ENCODE peak calls at places on chromosomes 13 and 19, in ten cellular contexts. One of them, this sample, is unnamed.

GRCh38 chr19:44998025-44998424 is 3.2 kb upstream of the RELB start:
- DNase-seq in activated CD4-positive, alpha-beta memory T cell treated with anti-CD3 and anti-CD28 coated beads, Interleukin-2, amount 10 ng/mL, durations not matched to agents 7 days and 5 days: no peak
- DNase-seq in HuH-7: no peak
- DNase-seq in nephron progenitor cell: no peak
- DNase-seq in pancreas: no peak
- DNase-seq in AG09309: no peak
- DNase-seq in activated CD8-positive, alpha-beta memory T cell treated with anti-CD3 and anti-CD28 coated beads for 48 hours: no peak
- DNase-seq in activated gamma-delta T cell treated with anti-CD3 and anti-CD28 coated beads, Interleukin-2, amount 50 U/mL, for 16 hours: no peak
- DNase-seq in NCI-H460: no peak
- DNase-seq in endothelial cell: no peak
- DNase-seq in this sample: no peak

GRCh38 chr13:77714119-77714755 is 16.8 kb downstream of the SLAIN1 start:
- DNase-seq in pancreas: no peak
- DNase-seq in nephron progenitor cell: no peak
- DNase-seq in activated CD8-positive, alpha-beta memory T cell treated with anti-CD3 and anti-CD28 coated beads for 48 hours: no peak
- DNase-seq in activated gamma-delta T cell treated with anti-CD3 and anti-CD28 coated beads, Interleukin-2, amount 50 U/mL, for 16 hours: no peak
- DNase-seq in NCI-H460: no peak
- DNase-seq in HuH-7: no peak
- DNase-seq in AG09309: no peak
- DNase-seq in endothelial cell: no peak
- DNase-seq in activated CD4-positive, alpha-beta memory T cell treated with anti-CD3 and anti-CD28 coated beads, Interleukin-2, amount 10 ng/mL, durations not matched to agents 7 days and 5 days: no peak
- DNase-seq in this sample: no peak

GRCh38 chr19:991174-991931 is 7.2 kb downstream of the WDR18 start:
- DNase-seq in nephron progenitor cell: peak
- DNase-seq in activated gamma-delta T cell treated with anti-CD3 and anti-CD28 coated beads, Interleukin-2, amount 50 U/mL, for 16 hours: peak
- DNase-seq in endothelial cell: peak
- DNase-seq in NCI-H460: peak
- DNase-seq in AG09309: no peak
- DNase-seq in activated CD4-positive, alpha-beta memory T cell treated with anti-CD3 and anti-CD28 coated beads, Interleukin-2, amount 10 ng/mL, durations not matched to agents 7 days and 5 days: peak
- DNase-seq in activated CD8-positive, alpha-beta memory T cell treated with anti-CD3 and anti-CD28 coated beads for 48 hours: peak
- DNase-seq in pancreas: no peak
- DNase-seq in HuH-7: no peak
- DNase-seq in this sample: peak

GRCh38 chr13:21657538-21657937 is 13.3 kb upstream of the FGF9 start:
- DNase-seq in NCI-H460: no peak
- DNase-seq in activated CD4-positive, alpha-beta memory T cell treated with anti-CD3 and anti-CD28 coated beads, Interleukin-2, amount 10 ng/mL, durations not matched to agents 7 days and 5 days: no peak
- DNase-seq in nephron progenitor cell: no peak
- DNase-seq in endothelial cell: no peak
- DNase-seq in HuH-7: no peak
- DNase-seq in pancreas: no peak
- DNase-seq in activated CD8-positive, alpha-beta memory T cell treated with anti-CD3 and anti-CD28 coated beads for 48 hours: no peak
- DNase-seq in AG09309: no peak
- DNase-seq in activated gamma-delta T cell treated with anti-CD3 and anti-CD28 coated beads, Interleukin-2, amount 50 U/mL, for 16 hours: no peak
- DNase-seq in this sample: no peak

GRCh38 chr13:75250526-75251183 is 231.3 kb downstream of the TBC1D4 start:
- DNase-seq in nephron progenitor cell: no peak
- DNase-seq in AG09309: no peak
- DNase-seq in HuH-7: no peak
- DNase-seq in NCI-H460: no peak
- DNase-seq in activated gamma-delta T cell treated with anti-CD3 and anti-CD28 coated beads, Interleukin-2, amount 50 U/mL, for 16 hours: no peak
- DNase-seq in pancreas: no peak
- DNase-seq in activated CD4-positive, alpha-beta memory T cell treated with anti-CD3 and anti-CD28 coated beads, Interleukin-2, amount 10 ng/mL, durations not matched to agents 7 days and 5 days: no peak
- DNase-seq in activated CD8-positive, alpha-beta memory T cell treated with anti-CD3 and anti-CD28 coated beads for 48 hours: no peak
- DNase-seq in endothelial cell: no peak
- DNase-seq in this sample: no peak

GRCh38 chr13:30026093-30026492 is 175.7 kb upstream of the UBL3 start:
- DNase-seq in HuH-7: no peak
- DNase-seq in activated CD4-positive, alpha-beta memory T cell treated with anti-CD3 and anti-CD28 coated beads, Interleukin-2, amount 10 ng/mL, durations not matched to agents 7 days and 5 days: no peak
- DNase-seq in activated gamma-delta T cell treated with anti-CD3 and anti-CD28 coated beads, Interleukin-2, amount 50 U/mL, for 16 hours: no peak
- DNase-seq in nephron progenitor cell: no peak
- DNase-seq in pancreas: no peak
- DNase-seq in endothelial cell: no peak
- DNase-seq in AG09309: peak
- DNase-seq in NCI-H460: no peak
- DNase-seq in activated CD8-positive, alpha-beta memory T cell treated with anti-CD3 and anti-CD28 coated beads for 48 hours: no peak
- DNase-seq in this sample: no peak

GRCh38 chr19:16514383-16515019 is 18.3 kb downstream of the C19orf44 start:
- DNase-seq in pancreas: no peak
- DNase-seq in activated gamma-delta T cell treated with anti-CD3 and anti-CD28 coated beads, Interleukin-2, amount 50 U/mL, for 16 hours: no peak
- DNase-seq in activated CD8-positive, alpha-beta memory T cell treated with anti-CD3 and anti-CD28 coated beads for 48 hours: no peak
- DNase-seq in NCI-H460: no peak
- DNase-seq in endothelial cell: no peak
- DNase-seq in nephron progenitor cell: no peak
- DNase-seq in HuH-7: no peak
- DNase-seq in AG09309: no peak
- DNase-seq in activated CD4-positive, alpha-beta memory T cell treated with anti-CD3 and anti-CD28 coated beads, Interleukin-2, amount 10 ng/mL, durations not matched to agents 7 days and 5 days: no peak
- DNase-seq in this sample: no peak

GRCh38 chr13:91719033-91719432 is 320.6 kb downstream of the GPC5 start:
- DNase-seq in activated CD4-positive, alpha-beta memory T cell treated with anti-CD3 and anti-CD28 coated beads, Interleukin-2, amount 10 ng/mL, durations not matched to agents 7 days and 5 days: no peak
- DNase-seq in nephron progenitor cell: no peak
- DNase-seq in endothelial cell: no peak
- DNase-seq in activated CD8-positive, alpha-beta memory T cell treated with anti-CD3 and anti-CD28 coated beads for 48 hours: no peak
- DNase-seq in HuH-7: no peak
- DNase-seq in activated gamma-delta T cell treated with anti-CD3 and anti-CD28 coated beads, Interleukin-2, amount 50 U/mL, for 16 hours: no peak
- DNase-seq in pancreas: no peak
- DNase-seq in NCI-H460: peak
- DNase-seq in AG09309: no peak
- DNase-seq in this sample: no peak

GRCh38 chr13:49060698-49061387 is 85.1 kb downstream of the FNDC3A start:
- DNase-seq in AG09309: no peak
- DNase-seq in activated CD4-positive, alpha-beta memory T cell treated with anti-CD3 and anti-CD28 coated beads, Interleukin-2, amount 10 ng/mL, durations not matched to agents 7 days and 5 days: no peak
- DNase-seq in nephron progenitor cell: no peak
- DNase-seq in NCI-H460: no peak
- DNase-seq in activated CD8-positive, alpha-beta memory T cell treated with anti-CD3 and anti-CD28 coated beads for 48 hours: no peak
- DNase-seq in pancreas: no peak
- DNase-seq in HuH-7: no peak
- DNase-seq in activated gamma-delta T cell treated with anti-CD3 and anti-CD28 coated beads, Interleukin-2, amount 50 U/mL, for 16 hours: no peak
- DNase-seq in endothelial cell: no peak
- DNase-seq in this sample: no peak

GRCh38 chr19:49440439-49441209 is 703 bp downstream of the SLC17A7 start:
- DNase-seq in AG09309: no peak
- DNase-seq in pancreas: no peak
- DNase-seq in HuH-7: no peak
- DNase-seq in endothelial cell: no peak
- DNase-seq in activated CD4-positive, alpha-beta memory T cell treated with anti-CD3 and anti-CD28 coated beads, Interleukin-2, amount 10 ng/mL, durations not matched to agents 7 days and 5 days: no peak
- DNase-seq in nephron progenitor cell: no peak
- DNase-seq in NCI-H460: no peak
- DNase-seq in activated gamma-delta T cell treated with anti-CD3 and anti-CD28 coated beads, Interleukin-2, amount 50 U/mL, for 16 hours: no peak
- DNase-seq in activated CD8-positive, alpha-beta memory T cell treated with anti-CD3 and anti-CD28 coated beads for 48 hours: no peak
- DNase-seq in this sample: no peak

GRCh38 chr19:33947565-33947964 is 150.9 kb downstream of the KCTD15 start:
- DNase-seq in AG09309: no peak
- DNase-seq in activated CD4-positive, alpha-beta memory T cell treated with anti-CD3 and anti-CD28 coated beads, Interleukin-2, amount 10 ng/mL, durations not matched to agents 7 days and 5 days: no peak
- DNase-seq in activated gamma-delta T cell treated with anti-CD3 and anti-CD28 coated beads, Interleukin-2, amount 50 U/mL, for 16 hours: no peak
- DNase-seq in pancreas: no peak
- DNase-seq in endothelial cell: no peak
- DNase-seq in HuH-7: no peak
- DNase-seq in nephron progenitor cell: no peak
- DNase-seq in activated CD8-positive, alpha-beta memory T cell treated with anti-CD3 and anti-CD28 coated beads for 48 hours: no peak
- DNase-seq in NCI-H460: peak
- DNase-seq in this sample: no peak

GRCh38 chr13:113846639-113847318 is 17.1 kb downstream of the GAS6 start:
- DNase-seq in AG09309: no peak
- DNase-seq in activated CD4-positive, alpha-beta memory T cell treated with anti-CD3 and anti-CD28 coated beads, Interleukin-2, amount 10 ng/mL, durations not matched to agents 7 days and 5 days: peak
- DNase-seq in activated CD8-positive, alpha-beta memory T cell treated with anti-CD3 and anti-CD28 coated beads for 48 hours: no peak
- DNase-seq in endothelial cell: no peak
- DNase-seq in NCI-H460: no peak
- DNase-seq in nephron progenitor cell: no peak
- DNase-seq in pancreas: peak
- DNase-seq in HuH-7: no peak
- DNase-seq in activated gamma-delta T cell treated with anti-CD3 and anti-CD28 coated beads, Interleukin-2, amount 50 U/mL, for 16 hours: peak
- DNase-seq in this sample: peak

GRCh38 chr13:71866173-71867091 is 572 bp downstream of the DACH1 start:
- DNase-seq in activated gamma-delta T cell treated with anti-CD3 and anti-CD28 coated beads, Interleukin-2, amount 50 U/mL, for 16 hours: no peak
- DNase-seq in endothelial cell: peak
- DNase-seq in HuH-7: no peak
- DNase-seq in NCI-H460: no peak
- DNase-seq in pancreas: peak
- DNase-seq in AG09309: no peak
- DNase-seq in nephron progenitor cell: peak
- DNase-seq in activated CD8-positive, alpha-beta memory T cell treated with anti-CD3 and anti-CD28 coated beads for 48 hours: no peak
- DNase-seq in activated CD4-positive, alpha-beta memory T cell treated with anti-CD3 and anti-CD28 coated beads, Interleukin-2, amount 10 ng/mL, durations not matched to agents 7 days and 5 days: peak
- DNase-seq in this sample: no peak

GRCh38 chr13:60463787-60464186 is 66.8 kb downstream of the TDRD3 start:
- DNase-seq in endothelial cell: no peak
- DNase-seq in activated gamma-delta T cell treated with anti-CD3 and anti-CD28 coated beads, Interleukin-2, amount 50 U/mL, for 16 hours: no peak
- DNase-seq in activated CD8-positive, alpha-beta memory T cell treated with anti-CD3 and anti-CD28 coated beads for 48 hours: no peak
- DNase-seq in pancreas: no peak
- DNase-seq in NCI-H460: no peak
- DNase-seq in HuH-7: no peak
- DNase-seq in AG09309: no peak
- DNase-seq in nephron progenitor cell: no peak
- DNase-seq in activated CD4-positive, alpha-beta memory T cell treated with anti-CD3 and anti-CD28 coated beads, Interleukin-2, amount 10 ng/mL, durations not matched to agents 7 days and 5 days: no peak
- DNase-seq in this sample: no peak

GRCh38 chr13:50616101-50616500 is 227.4 kb downstream of the DLEU7 start:
- DNase-seq in activated gamma-delta T cell treated with anti-CD3 and anti-CD28 coated beads, Interleukin-2, amount 50 U/mL, for 16 hours: no peak
- DNase-seq in NCI-H460: no peak
- DNase-seq in endothelial cell: no peak
- DNase-seq in activated CD8-positive, alpha-beta memory T cell treated with anti-CD3 and anti-CD28 coated beads for 48 hours: no peak
- DNase-seq in AG09309: no peak
- DNase-seq in pancreas: no peak
- DNase-seq in nephron progenitor cell: no peak
- DNase-seq in HuH-7: no peak
- DNase-seq in activated CD4-positive, alpha-beta memory T cell treated with anti-CD3 and anti-CD28 coated beads, Interleukin-2, amount 10 ng/mL, durations not matched to agents 7 days and 5 days: no peak
- DNase-seq in this sample: no peak

GRCh38 chr19:10962863-10963262 is 2.0 kb downstream of the SMARCA4 start:
- DNase-seq in activated CD8-positive, alpha-beta memory T cell treated with anti-CD3 and anti-CD28 coated beads for 48 hours: no peak
- DNase-seq in pancreas: no peak
- DNase-seq in HuH-7: no peak
- DNase-seq in endothelial cell: no peak
- DNase-seq in NCI-H460: no peak
- DNase-seq in activated gamma-delta T cell treated with anti-CD3 and anti-CD28 coated beads, Interleukin-2, amount 50 U/mL, for 16 hours: no peak
- DNase-seq in AG09309: no peak
- DNase-seq in nephron progenitor cell: no peak
- DNase-seq in activated CD4-positive, alpha-beta memory T cell treated with anti-CD3 and anti-CD28 coated beads, Interleukin-2, amount 10 ng/mL, durations not matched to agents 7 days and 5 days: no peak
- DNase-seq in this sample: no peak

GRCh38 chr13:95298169-95298940 is 2.9 kb downstream of the ABCC4 start:
- DNase-seq in activated CD4-positive, alpha-beta memory T cell treated with anti-CD3 and anti-CD28 coated beads, Interleukin-2, amount 10 ng/mL, durations not matched to agents 7 days and 5 days: no peak
- DNase-seq in HuH-7: no peak
- DNase-seq in nephron progenitor cell: no peak
- DNase-seq in AG09309: no peak
- DNase-seq in pancreas: no peak
- DNase-seq in endothelial cell: no peak
- DNase-seq in activated gamma-delta T cell treated with anti-CD3 and anti-CD28 coated beads, Interleukin-2, amount 50 U/mL, for 16 hours: no peak
- DNase-seq in activated CD8-positive, alpha-beta memory T cell treated with anti-CD3 and anti-CD28 coated beads for 48 hours: no peak
- DNase-seq in NCI-H460: no peak
- DNase-seq in this sample: no peak

This sample was measured in activated effector memory CD4-positive, alpha-beta T cell treated with anti-CD3 and anti-CD28 coated beads, Interleukin-2, amount 50 U/mL, for 16 hours.